ENCODE peak calls at places on chromosomes 4 and X, in nine cellular contexts. One of them, this sample, is unnamed.

GRCh38 chrX:49019599-49020249 is 17.7 kb upstream of the GRIPAP1 start:
- DNase-seq in GM10248: no peak
- DNase-seq in endothelial cell: no peak
- DNase-seq in left lung: no peak
- DNase-seq in tibial artery: no peak
- DNase-seq in H1: no peak
- DNase-seq in PC-9: no peak
- DNase-seq in prostate gland: no peak
- DNase-seq in GM13977: no peak
- DNase-seq in this sample: no peak

GRCh38 chr4:113499696-113500095 is 261.8 kb downstream of the CAMK2D start:
- DNase-seq in GM10248: no peak
- DNase-seq in PC-9: no peak
- DNase-seq in GM13977: no peak
- DNase-seq in prostate gland: no peak
- DNase-seq in left lung: no peak
- DNase-seq in H1: no peak
- DNase-seq in tibial artery: no peak
- DNase-seq in endothelial cell: no peak
- DNase-seq in this sample: no peak

GRCh38 chr4:101331017-101331416 is 16.3 kb downstream of the PPP3CA start:
- DNase-seq in prostate gland: no peak
- DNase-seq in tibial artery: no peak
- DNase-seq in left lung: no peak
- DNase-seq in H1: no peak
- DNase-seq in GM13977: no peak
- DNase-seq in PC-9: no peak
- DNase-seq in GM10248: no peak
- DNase-seq in endothelial cell: no peak
- DNase-seq in this sample: no peak

GRCh38 chrX:104351173-104351769 is 96.5 kb upstream of the ESX1 start:
- DNase-seq in prostate gland: no peak
- DNase-seq in tibial artery: no peak
- DNase-seq in PC-9: peak
- DNase-seq in H1: no peak
- DNase-seq in GM10248: no peak
- DNase-seq in GM13977: no peak
- DNase-seq in endothelial cell: no peak
- DNase-seq in left lung: no peak
- DNase-seq in this sample: no peak

GRCh38 chr4:123673971-123674370 is 277.4 kb downstream of the SPRY1 start:
- DNase-seq in H1: no peak
- DNase-seq in prostate gland: no peak
- DNase-seq in left lung: no peak
- DNase-seq in PC-9: peak
- DNase-seq in GM10248: no peak
- DNase-seq in tibial artery: no peak
- DNase-seq in GM13977: no peak
- DNase-seq in endothelial cell: no peak
- DNase-seq in this sample: no peak

GRCh38 chr4:151184523-151185458 is 85.4 kb downstream of the RPS3A start:
- DNase-seq in tibial artery: no peak
- DNase-seq in PC-9: no peak
- DNase-seq in endothelial cell: no peak
- DNase-seq in GM10248: no peak
- DNase-seq in prostate gland: no peak
- DNase-seq in GM13977: no peak
- DNase-seq in left lung: no peak
- DNase-seq in H1: no peak
- DNase-seq in this sample: no peak

GRCh38 chr4:13108096-13108495 is 376.0 kb downstream of the RAB28 start:
- DNase-seq in tibial artery: no peak
- DNase-seq in GM13977: no peak
- DNase-seq in GM10248: no peak
- DNase-seq in endothelial cell: no peak
- DNase-seq in H1: no peak
- DNase-seq in left lung: no peak
- DNase-seq in PC-9: no peak
- DNase-seq in prostate gland: no peak
- DNase-seq in this sample: no peak

GRCh38 chrX:15515931-15516330 is 15.3 kb downstream of the BMX start:
- DNase-seq in prostate gland: no peak
- DNase-seq in H1: no peak
- DNase-seq in GM10248: no peak
- DNase-seq in left lung: no peak
- DNase-seq in endothelial cell: peak
- DNase-seq in GM13977: no peak
- DNase-seq in tibial artery: no peak
- DNase-seq in PC-9: no peak
- DNase-seq in this sample: no peak

GRCh38 chr4:147526272-147526654 is 45.4 kb downstream of the EDNRA start:
- DNase-seq in prostate gland: no peak
- DNase-seq in left lung: no peak
- DNase-seq in endothelial cell: no peak
- DNase-seq in tibial artery: no peak
- DNase-seq in GM13977: peak
- DNase-seq in PC-9: no peak
- DNase-seq in GM10248: no peak
- DNase-seq in H1: no peak
- DNase-seq in this sample: no peak
- TF ChIP-seq CTCF in prostate gland: peak
- TF ChIP-seq CTCF in left lung: no peak
- TF ChIP-seq CTCF in endothelial cell: no peak
- TF ChIP-seq CTCF in tibial artery: no peak
- TF ChIP-seq CTCF in GM13977: no peak
- TF ChIP-seq CTCF in PC-9: no peak
- TF ChIP-seq CTCF in GM10248: peak
- TF ChIP-seq CTCF in H1: no peak
- TF ChIP-seq CTCF in this sample: peak

GRCh38 chrX:119505945-119506344 is 37.7 kb downstream of the SLC25A5 start:
- DNase-seq in GM13977: no peak
- DNase-seq in left lung: no peak
- DNase-seq in GM10248: no peak
- DNase-seq in PC-9: no peak
- DNase-seq in H1: no peak
- DNase-seq in tibial artery: no peak
- DNase-seq in endothelial cell: no peak
- DNase-seq in prostate gland: no peak
- DNase-seq in this sample: no peak

GRCh38 chrX:119503484-119503861 is 35.2 kb downstream of the SLC25A5 start:
- DNase-seq in left lung: no peak
- DNase-seq in PC-9: peak
- DNase-seq in prostate gland: peak
- DNase-seq in tibial artery: peak
- DNase-seq in GM10248: no peak
- DNase-seq in endothelial cell: no peak
- DNase-seq in GM13977: no peak
- DNase-seq in H1: no peak
- DNase-seq in this sample: peak

GRCh38 chrX:119500061-119500800 is 32.0 kb downstream of the SLC25A5 start:
- DNase-seq in PC-9: no peak
- DNase-seq in H1: no peak
- DNase-seq in tibial artery: no peak
- DNase-seq in GM10248: no peak
- DNase-seq in endothelial cell: no peak
- DNase-seq in left lung: no peak
- DNase-seq in prostate gland: no peak
- DNase-seq in GM13977: no peak
- DNase-seq in this sample: peak

GRCh38 chrX:119501511-119502148 is 33.4 kb downstream of the SLC25A5 start:
- DNase-seq in PC-9: peak
- DNase-seq in endothelial cell: no peak
- DNase-seq in left lung: no peak
- DNase-seq in H1: no peak
- DNase-seq in GM13977: no peak
- DNase-seq in GM10248: no peak
- DNase-seq in tibial artery: no peak
- DNase-seq in prostate gland: no peak
- DNase-seq in this sample: peak

DNA sequence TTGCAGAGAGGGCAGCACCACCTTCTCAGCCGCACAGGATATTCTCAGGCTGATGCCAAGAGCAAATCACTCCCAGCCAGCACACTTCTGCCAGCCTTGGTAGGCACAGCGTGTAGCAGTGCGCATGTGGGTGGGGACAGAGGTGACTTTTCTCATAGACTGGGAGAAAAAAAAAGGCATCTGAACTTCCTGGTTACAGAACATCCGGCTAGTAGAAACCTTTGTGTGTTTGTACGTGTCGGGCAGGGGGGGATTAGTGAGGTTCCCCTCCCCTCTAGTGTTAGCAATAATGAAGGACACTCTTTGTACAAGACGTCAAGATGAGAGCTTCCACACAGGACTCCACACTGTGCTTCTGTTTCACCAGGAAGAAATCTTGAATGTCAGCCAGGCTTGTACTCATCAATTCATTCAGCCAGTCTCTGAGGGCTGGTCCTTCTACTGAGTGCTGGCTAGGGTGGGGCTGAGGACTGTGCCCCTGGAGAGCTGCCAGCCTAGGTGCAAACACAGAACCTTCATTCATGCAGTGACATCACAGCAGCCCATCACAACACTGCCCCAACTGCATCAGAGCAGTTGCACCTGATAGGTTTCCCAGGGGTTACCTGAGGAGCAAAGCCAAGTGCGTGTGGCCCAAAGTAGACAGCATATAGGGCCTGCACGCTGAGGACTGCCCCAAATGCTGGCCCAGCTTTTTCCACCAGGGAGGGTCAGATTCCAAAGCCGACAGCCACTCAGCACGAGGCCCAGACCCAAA is 34.7 kb downstream of the SLC25A5 start:
- DNase-seq in GM10248: no peak
- DNase-seq in PC-9: peak
- DNase-seq in H1: no peak
- DNase-seq in endothelial cell: no peak
- DNase-seq in GM13977: no peak
- DNase-seq in left lung: peak
- DNase-seq in tibial artery: peak
- DNase-seq in prostate gland: peak
- DNase-seq in this sample: peak
- TF ChIP-seq CTCF in GM10248: no peak
- TF ChIP-seq CTCF in PC-9: no peak
- TF ChIP-seq CTCF in H1: no peak
- TF ChIP-seq CTCF in endothelial cell: no peak
- TF ChIP-seq CTCF in GM13977: no peak
- TF ChIP-seq CTCF in left lung: no peak
- TF ChIP-seq CTCF in tibial artery: no peak
- TF ChIP-seq CTCF in prostate gland: no peak
- TF ChIP-seq CTCF in this sample: peak

GRCh38 chr4:183255487-183255886 is 64.6 kb downstream of the CLDN22 start:
- DNase-seq in PC-9: no peak
- DNase-seq in endothelial cell: no peak
- DNase-seq in H1: no peak
- DNase-seq in GM10248: no peak
- DNase-seq in left lung: no peak
- DNase-seq in prostate gland: no peak
- DNase-seq in tibial artery: no peak
- DNase-seq in GM13977: no peak
- DNase-seq in this sample: no peak

GRCh38 chr4:183256343-183256742 is 63.7 kb downstream of the CLDN22 start:
- DNase-seq in GM13977: no peak
- DNase-seq in prostate gland: no peak
- DNase-seq in endothelial cell: no peak
- DNase-seq in GM10248: no peak
- DNase-seq in left lung: no peak
- DNase-seq in PC-9: no peak
- DNase-seq in tibial artery: no peak
- DNase-seq in H1: no peak
- DNase-seq in this sample: no peak

GRCh38 chr4:183257808-183258207 is 62.3 kb downstream of the CLDN22 start:
- DNase-seq in GM10248: no peak
- DNase-seq in GM13977: no peak
- DNase-seq in prostate gland: no peak
- DNase-seq in endothelial cell: no peak
- DNase-seq in tibial artery: no peak
- DNase-seq in H1: no peak
- DNase-seq in PC-9: no peak
- DNase-seq in left lung: no peak
- DNase-seq in this sample: no peak

GRCh38 chr4:183254162-183254561 is 65.9 kb downstream of the CLDN22 start:
- DNase-seq in prostate gland: no peak
- DNase-seq in GM10248: no peak
- DNase-seq in tibial artery: no peak
- DNase-seq in GM13977: no peak
- DNase-seq in PC-9: no peak
- DNase-seq in H1: no peak
- DNase-seq in left lung: no peak
- DNase-seq in endothelial cell: no peak
- DNase-seq in this sample: no peak

DNA sequence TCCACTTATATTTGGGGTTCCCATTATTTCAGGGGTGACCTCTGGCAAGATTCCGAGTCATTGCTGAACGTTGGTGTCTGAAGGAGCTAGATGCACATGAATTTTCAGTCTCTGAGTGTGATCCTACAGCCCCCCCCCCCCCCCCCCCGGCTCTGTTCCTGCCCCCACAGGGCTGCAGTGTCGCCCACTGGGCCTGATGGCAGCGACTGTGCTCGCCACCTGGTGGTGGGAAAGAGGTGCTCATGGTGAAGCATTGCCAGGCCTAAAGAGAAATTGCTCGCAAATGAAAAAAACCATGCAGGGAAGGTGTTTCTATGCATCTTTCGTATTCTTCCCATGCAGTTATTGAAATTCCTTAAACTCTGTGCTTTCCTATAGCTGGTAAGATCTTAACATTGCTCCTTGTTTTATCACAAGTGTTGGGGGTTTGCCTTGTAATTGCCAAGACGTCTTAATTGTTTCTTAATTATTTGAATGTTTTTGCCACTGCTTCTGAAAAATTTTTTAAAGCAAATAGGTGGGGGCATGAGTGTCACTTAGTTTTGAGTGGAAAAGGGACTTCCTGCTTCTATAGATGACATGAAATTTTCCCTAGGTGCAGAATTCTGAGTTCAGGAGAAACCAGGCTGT is 63.2 kb downstream of the CLDN22 start:
- DNase-seq in endothelial cell: peak
- DNase-seq in GM13977: peak
- DNase-seq in GM10248: peak
- DNase-seq in tibial artery: peak
- DNase-seq in PC-9: no peak
- DNase-seq in H1: peak
- DNase-seq in prostate gland: no peak
- DNase-seq in left lung: no peak
- DNase-seq in this sample: no peak
- TF ChIP-seq CTCF in endothelial cell: peak
- TF ChIP-seq CTCF in GM13977: peak
- TF ChIP-seq CTCF in GM10248: peak
- TF ChIP-seq CTCF in tibial artery: peak
- TF ChIP-seq CTCF in PC-9: peak
- TF ChIP-seq CTCF in H1: peak
- TF ChIP-seq CTCF in prostate gland: peak
- TF ChIP-seq CTCF in left lung: peak
- TF ChIP-seq CTCF in this sample: peak

DNA sequence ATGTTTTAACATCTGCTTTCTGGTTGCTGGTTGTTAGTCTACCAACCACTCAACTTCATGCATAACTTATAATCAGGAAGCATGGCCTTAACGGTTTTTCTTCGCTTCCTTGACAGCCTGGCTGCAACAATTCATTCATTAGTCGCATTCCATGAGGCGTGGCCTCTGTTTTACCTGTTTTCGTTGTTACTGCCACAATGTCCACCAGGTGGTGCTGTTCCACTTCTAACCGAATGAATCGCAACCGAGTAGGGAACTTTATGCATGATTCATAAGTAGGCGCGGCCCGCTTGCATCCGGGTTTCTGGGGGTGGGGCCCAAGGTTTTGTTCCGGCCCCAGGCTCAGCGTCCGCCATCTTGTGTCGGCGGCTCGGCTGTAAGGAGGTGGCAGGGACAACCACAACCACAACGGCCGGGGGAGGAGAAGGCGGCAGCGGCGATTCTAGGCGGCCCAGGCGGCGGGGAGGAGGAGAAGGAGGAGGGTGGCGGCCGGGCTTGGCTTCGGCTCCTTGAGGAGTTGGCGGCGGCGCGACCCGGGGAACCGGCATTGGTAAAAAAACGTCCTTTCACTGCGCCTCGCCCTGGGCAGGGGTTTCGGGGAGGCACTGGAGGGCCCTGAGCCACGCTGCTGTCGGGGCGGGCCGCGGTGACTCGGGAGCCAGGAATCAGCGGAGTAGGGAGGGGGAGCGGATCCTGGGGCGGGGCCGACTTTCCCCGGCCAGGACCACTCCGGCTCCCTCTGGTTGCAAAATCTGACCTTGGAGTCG is at the start of gene UBA1:
- DNase-seq in GM13977: peak
- DNase-seq in tibial artery: peak
- DNase-seq in endothelial cell: peak
- DNase-seq in prostate gland: peak
- DNase-seq in GM10248: peak
- DNase-seq in PC-9: peak
- DNase-seq in H1: peak
- DNase-seq in left lung: peak
- DNase-seq in this sample: peak
- TF ChIP-seq CTCF in GM13977: peak
- TF ChIP-seq CTCF in tibial artery: peak
- TF ChIP-seq CTCF in endothelial cell: peak
- TF ChIP-seq CTCF in prostate gland: peak
- TF ChIP-seq CTCF in GM10248: peak
- TF ChIP-seq CTCF in PC-9: peak
- TF ChIP-seq CTCF in H1: no peak
- TF ChIP-seq CTCF in left lung: peak
- TF ChIP-seq CTCF in this sample: peak

This sample was measured in chondrocyte.